ENCODE peak calls at places on chromosomes 12 and 14, in five cellular contexts. One of them, this sample, is unnamed.

GRCh38 chr12:87597114-87597513 is 432.1 kb downstream of the C12orf50 start:
- DNase-seq in brain microvascular endothelial cell: no peak
- DNase-seq in SK-N-MC: no peak
- DNase-seq in GM12865: no peak
- DNase-seq in fibroblast of lung: no peak
- DNase-seq in this sample: no peak

GRCh38 chr14:63852271-63852816 is 460 bp upstream of the SYNE2 start:
- DNase-seq in brain microvascular endothelial cell: no peak
- DNase-seq in SK-N-MC: no peak
- DNase-seq in GM12865: peak
- DNase-seq in fibroblast of lung: peak
- DNase-seq in this sample: no peak

GRCh38 chr12:71848212-71848611 is 8.7 kb downstream of the TBC1D15 start:
- DNase-seq in brain microvascular endothelial cell: no peak
- DNase-seq in SK-N-MC: no peak
- DNase-seq in GM12865: no peak
- DNase-seq in fibroblast of lung: no peak
- DNase-seq in this sample: no peak

GRCh38 chr14:68789002-68789797 is 3.7 kb downstream of the ZFP36L1 start:
- DNase-seq in brain microvascular endothelial cell: peak
- DNase-seq in SK-N-MC: peak
- DNase-seq in GM12865: peak
- DNase-seq in fibroblast of lung: peak
- DNase-seq in this sample: peak

GRCh38 chr12:69934011-69934410 is 109.0 kb downstream of the MYRFL start:
- DNase-seq in brain microvascular endothelial cell: no peak
- DNase-seq in SK-N-MC: no peak
- DNase-seq in GM12865: no peak
- DNase-seq in fibroblast of lung: no peak
- DNase-seq in this sample: no peak

GRCh38 chr12:47178014-47178413 is 98.3 kb upstream of the AMIGO2 start:
- DNase-seq in brain microvascular endothelial cell: no peak
- DNase-seq in SK-N-MC: no peak
- DNase-seq in GM12865: no peak
- DNase-seq in fibroblast of lung: no peak
- DNase-seq in this sample: no peak

GRCh38 chr12:46499901-46500300 is 127.3 kb upstream of the SLC38A2 start:
- DNase-seq in brain microvascular endothelial cell: no peak
- DNase-seq in SK-N-MC: no peak
- DNase-seq in GM12865: peak
- DNase-seq in fibroblast of lung: no peak
- DNase-seq in this sample: no peak

GRCh38 chr12:116015525-116015924 is 262.0 kb downstream of the MED13L start:
- DNase-seq in brain microvascular endothelial cell: peak
- DNase-seq in SK-N-MC: no peak
- DNase-seq in GM12865: peak
- DNase-seq in fibroblast of lung: peak
- DNase-seq in this sample: peak

GRCh38 chr12:89156862-89157262 is 195.4 kb downstream of the DUSP6 start:
- DNase-seq in brain microvascular endothelial cell: no peak
- DNase-seq in SK-N-MC: no peak
- DNase-seq in GM12865: no peak
- DNase-seq in fibroblast of lung: no peak
- DNase-seq in this sample: no peak

GRCh38 chr14:87067597-87067996 is 925.4 kb downstream of the GALC start:
- DNase-seq in brain microvascular endothelial cell: no peak
- DNase-seq in SK-N-MC: no peak
- DNase-seq in GM12865: no peak
- DNase-seq in fibroblast of lung: no peak
- DNase-seq in this sample: no peak

GRCh38 chr14:64801800-64802199 is 77.9 kb downstream of the SPTB start:
- DNase-seq in brain microvascular endothelial cell: peak
- DNase-seq in SK-N-MC: no peak
- DNase-seq in GM12865: peak
- DNase-seq in fibroblast of lung: no peak
- DNase-seq in this sample: no peak

GRCh38 chr14:37246427-37246829 is 48.7 kb downstream of the MIPOL1 start:
- DNase-seq in brain microvascular endothelial cell: peak
- DNase-seq in SK-N-MC: no peak
- DNase-seq in GM12865: peak
- DNase-seq in fibroblast of lung: peak
- DNase-seq in this sample: peak

GRCh38 chr14:89697281-89698060 is 257.1 kb downstream of the EFCAB11 start:
- DNase-seq in brain microvascular endothelial cell: no peak
- DNase-seq in SK-N-MC: no peak
- DNase-seq in GM12865: no peak
- DNase-seq in fibroblast of lung: no peak
- DNase-seq in this sample: no peak

GRCh38 chr14:21191261-21191808 is 35.5 kb upstream of the OR5AU1 start:
- DNase-seq in brain microvascular endothelial cell: no peak
- DNase-seq in SK-N-MC: no peak
- DNase-seq in GM12865: no peak
- DNase-seq in fibroblast of lung: no peak
- DNase-seq in this sample: no peak

GRCh38 chr14:21194597-21194996 is 38.7 kb upstream of the OR5AU1 start:
- DNase-seq in brain microvascular endothelial cell: no peak
- DNase-seq in SK-N-MC: no peak
- DNase-seq in GM12865: no peak
- DNase-seq in fibroblast of lung: no peak
- DNase-seq in this sample: no peak

GRCh38 chr14:21191809-21192446 is 36.1 kb upstream of the OR5AU1 start:
- DNase-seq in brain microvascular endothelial cell: no peak
- DNase-seq in SK-N-MC: no peak
- DNase-seq in GM12865: peak
- DNase-seq in fibroblast of lung: peak
- DNase-seq in this sample: peak

GRCh38 chr14:21192875-21193535 is 37.1 kb upstream of the OR5AU1 start:
- DNase-seq in brain microvascular endothelial cell: no peak
- DNase-seq in SK-N-MC: no peak
- DNase-seq in GM12865: no peak
- DNase-seq in fibroblast of lung: no peak
- DNase-seq in this sample: no peak

DNA sequence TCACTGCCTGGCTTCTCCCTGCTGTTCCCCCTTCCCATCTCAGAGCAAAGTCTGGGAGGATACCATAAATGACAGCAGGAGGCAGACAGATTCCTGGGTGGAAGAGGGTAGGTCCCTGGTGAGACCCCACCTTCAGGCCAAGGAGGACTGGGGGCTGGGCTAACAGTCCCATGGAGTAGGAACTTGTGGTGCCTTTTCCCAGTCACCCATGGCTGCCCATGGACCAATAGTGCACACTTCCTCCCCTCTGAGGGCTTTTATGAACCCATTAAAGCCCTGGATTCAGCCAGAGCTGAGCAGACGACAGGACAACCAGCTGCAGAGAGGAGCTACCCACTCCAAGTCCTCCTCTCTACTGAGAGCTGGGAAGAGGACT is 36.6 kb upstream of the OR5AU1 start:
- DNase-seq in brain microvascular endothelial cell: no peak
- DNase-seq in SK-N-MC: no peak
- DNase-seq in GM12865: no peak
- DNase-seq in fibroblast of lung: no peak
- DNase-seq in this sample: no peak
- H3K4me3 ChIP-seq in brain microvascular endothelial cell: peak
- H3K4me3 ChIP-seq in SK-N-MC: peak
- H3K4me3 ChIP-seq in GM12865: no peak
- H3K4me3 ChIP-seq in fibroblast of lung: peak
- H3K4me3 ChIP-seq in this sample: peak

GRCh38 chr12:56520025-56520810 is 1.4 kb upstream of the RBMS2 start:
- DNase-seq in brain microvascular endothelial cell: no peak
- DNase-seq in SK-N-MC: no peak
- DNase-seq in GM12865: no peak
- DNase-seq in fibroblast of lung: no peak
- DNase-seq in this sample: no peak
- H3K4me3 ChIP-seq in brain microvascular endothelial cell: no peak
- H3K4me3 ChIP-seq in SK-N-MC: peak
- H3K4me3 ChIP-seq in GM12865: no peak
- H3K4me3 ChIP-seq in fibroblast of lung: peak
- H3K4me3 ChIP-seq in this sample: no peak

GRCh38 chr14:58713677-58714076 is 75.9 kb downstream of the DACT1 start:
- DNase-seq in brain microvascular endothelial cell: no peak
- DNase-seq in SK-N-MC: no peak
- DNase-seq in GM12865: no peak
- DNase-seq in fibroblast of lung: peak
- DNase-seq in this sample: no peak

GRCh38 chr14:58718226-58718625 is 80.5 kb downstream of the DACT1 start:
- DNase-seq in brain microvascular endothelial cell: no peak
- DNase-seq in SK-N-MC: no peak
- DNase-seq in GM12865: no peak
- DNase-seq in fibroblast of lung: no peak
- DNase-seq in this sample: no peak

GRCh38 chr14:58717821-58718220 is 80.1 kb downstream of the DACT1 start:
- DNase-seq in brain microvascular endothelial cell: no peak
- DNase-seq in SK-N-MC: no peak
- DNase-seq in GM12865: no peak
- DNase-seq in fibroblast of lung: peak
- DNase-seq in this sample: no peak

GRCh38 chr14:58717211-58717610 is 79.4 kb downstream of the DACT1 start:
- DNase-seq in brain microvascular endothelial cell: no peak
- DNase-seq in SK-N-MC: no peak
- DNase-seq in GM12865: no peak
- DNase-seq in fibroblast of lung: peak
- DNase-seq in this sample: no peak

GRCh38 chr14:58716706-58717105 is 78.9 kb downstream of the DACT1 start:
- DNase-seq in brain microvascular endothelial cell: no peak
- DNase-seq in SK-N-MC: no peak
- DNase-seq in GM12865: no peak
- DNase-seq in fibroblast of lung: peak
- DNase-seq in this sample: no peak
- H3K4me3 ChIP-seq in brain microvascular endothelial cell: no peak
- H3K4me3 ChIP-seq in SK-N-MC: no peak
- H3K4me3 ChIP-seq in GM12865: no peak
- H3K4me3 ChIP-seq in fibroblast of lung: no peak
- H3K4me3 ChIP-seq in this sample: no peak

GRCh38 chr14:71590131-71590530 is 342.1 kb upstream of the RGS6 start:
- DNase-seq in brain microvascular endothelial cell: no peak
- DNase-seq in SK-N-MC: no peak
- DNase-seq in GM12865: no peak
- DNase-seq in fibroblast of lung: no peak
- DNase-seq in this sample: no peak

GRCh38 chr14:71593966-71594365 is 338.3 kb upstream of the RGS6 start:
- DNase-seq in brain microvascular endothelial cell: no peak
- DNase-seq in SK-N-MC: no peak
- DNase-seq in GM12865: no peak
- DNase-seq in fibroblast of lung: no peak
- DNase-seq in this sample: no peak

GRCh38 chr14:71591929-71592328 is 340.3 kb upstream of the RGS6 start:
- DNase-seq in brain microvascular endothelial cell: peak
- DNase-seq in SK-N-MC: peak
- DNase-seq in GM12865: peak
- DNase-seq in fibroblast of lung: peak
- DNase-seq in this sample: peak

GRCh38 chr14:71594828-71595227 is 337.4 kb upstream of the RGS6 start:
- DNase-seq in brain microvascular endothelial cell: no peak
- DNase-seq in SK-N-MC: no peak
- DNase-seq in GM12865: no peak
- DNase-seq in fibroblast of lung: peak
- DNase-seq in this sample: peak

DNA sequence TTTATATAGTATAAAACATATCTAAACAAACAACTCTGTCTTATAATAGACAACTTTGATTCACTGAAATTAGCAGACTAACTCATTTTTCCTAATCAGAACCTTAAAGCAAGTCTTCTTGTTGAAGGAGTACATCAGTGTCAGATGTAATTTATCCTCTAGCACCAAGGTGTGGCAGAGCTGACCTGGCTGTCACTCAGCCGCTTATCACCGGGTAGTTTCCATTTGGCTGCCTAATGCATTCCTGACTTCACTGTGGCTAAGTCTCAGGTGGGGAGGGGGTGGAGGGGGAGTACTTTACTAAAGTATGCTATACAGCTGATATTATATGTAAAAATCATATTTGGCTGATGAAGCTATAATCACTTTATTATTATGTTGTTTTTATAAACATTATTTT is 339.9 kb upstream of the RGS6 start:
- DNase-seq in brain microvascular endothelial cell: no peak
- DNase-seq in SK-N-MC: no peak
- DNase-seq in GM12865: no peak
- DNase-seq in fibroblast of lung: no peak
- DNase-seq in this sample: no peak
- H3K4me3 ChIP-seq in brain microvascular endothelial cell: no peak
- H3K4me3 ChIP-seq in SK-N-MC: no peak
- H3K4me3 ChIP-seq in GM12865: no peak
- H3K4me3 ChIP-seq in fibroblast of lung: no peak
- H3K4me3 ChIP-seq in this sample: no peak

GRCh38 chr14:77098470-77099353 is 654 bp downstream of the CIPC start:
- DNase-seq in brain microvascular endothelial cell: no peak
- DNase-seq in SK-N-MC: no peak
- DNase-seq in GM12865: no peak
- DNase-seq in fibroblast of lung: no peak
- DNase-seq in this sample: no peak
- H3K4me3 ChIP-seq in brain microvascular endothelial cell: peak
- H3K4me3 ChIP-seq in SK-N-MC: peak
- H3K4me3 ChIP-seq in GM12865: peak
- H3K4me3 ChIP-seq in fibroblast of lung: peak
- H3K4me3 ChIP-seq in this sample: peak

DNA sequence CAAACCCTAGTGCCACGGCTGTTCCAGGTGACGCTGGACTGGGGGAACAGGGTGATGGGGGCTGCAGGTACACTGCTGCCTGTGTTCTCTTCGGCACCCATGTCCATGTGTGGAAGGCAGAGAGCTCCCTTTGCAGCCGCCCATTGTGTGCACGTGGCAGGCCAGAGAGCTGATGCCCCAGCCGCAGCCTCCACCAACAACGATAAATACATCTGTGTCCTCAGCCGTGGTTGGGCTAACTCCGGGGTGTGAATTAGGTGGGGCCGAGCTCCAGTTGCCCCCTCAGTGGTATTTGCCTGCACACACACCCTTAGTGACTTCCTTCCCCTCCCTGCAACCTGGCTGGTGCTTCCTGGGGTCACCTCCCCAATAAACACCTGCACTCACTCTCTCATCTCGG is 112.4 kb downstream of the ZNF664 start:
- DNase-seq in brain microvascular endothelial cell: no peak
- DNase-seq in SK-N-MC: no peak
- DNase-seq in GM12865: no peak
- DNase-seq in fibroblast of lung: no peak
- DNase-seq in this sample: no peak
- H3K4me3 ChIP-seq in brain microvascular endothelial cell: no peak
- H3K4me3 ChIP-seq in SK-N-MC: no peak
- H3K4me3 ChIP-seq in GM12865: no peak
- H3K4me3 ChIP-seq in fibroblast of lung: no peak
- H3K4me3 ChIP-seq in this sample: no peak